ENCODE peak calls at places on chromosomes 3 and 15, in ten cellular contexts. F is NCI-H1092 treated with DMSO at 0.1 percent for 48 hours; W is GM10248; P is stimulated activated CD4-positive, alpha-beta T cell treated with anti-CD3 and anti-CD28 coated beads, Interleukin-1b, Interleukin-23, amount 100 ng/mL, for 1 hour; T is occipital lobe; S is T-helper 2 cell; M is HEK293T; Z is CD4-positive, alpha-beta T cell; I is amniotic stem cell; E is heart left ventricle. B is an unnamed sample.

GRCh38 chr15:71245588-71245987 is 130.3 kb downstream of the THSD4 start:
- DNase-seq in W (no peak), S (no peak), I (no peak), P (no peak), F (no peak), T (no peak), E (no peak), M (no peak), Z (no peak), B (no peak)

GRCh38 chr15:82535566-82536408 is 4.5 kb downstream of the RPS17 start:
- DNase-seq in T (no peak), I (no peak), W (no peak), P (no peak), E (no peak), F (no peak), S (no peak), M (no peak), Z (no peak), B (no peak)

GRCh38 chr3:128074851-128075515 is 22.7 kb downstream of the SEC61A1 start:
- DNase-seq in P (no peak), M (no peak), F (no peak), T (no peak), Z (no peak), E (no peak), S (no peak), W (no peak), I (no peak), B (no peak)

GRCh38 chr3:64509216-64509615 is 178.6 kb downstream of the ADAMTS9 start:
- DNase-seq in E (no peak), S (no peak), I (no peak), P (no peak), M (no peak), Z (no peak), T (no peak), F (no peak), W (no peak), B (no peak)

GRCh38 chr15:87949214-87949933 is 307.2 kb downstream of the NTRK3 start:
- DNase-seq in W (no peak), I (no peak), M (no peak), E (no peak), F (no peak), P (no peak), T (no peak), Z (no peak), S (no peak), B (no peak)

GRCh38 chr15:76346666-76347506 is 10.3 kb downstream of the ISL2 start:
- DNase-seq in I (no peak), S (no peak), P (no peak), E (no peak), F (no peak), M (peak; percentile 54), T (no peak), W (no peak), Z (no peak), B (no peak)

GRCh38 chr15:34209421-34210282 is at the start of gene KATNBL1:
- DNase-seq in P (peak; percentile 91), Z (peak; percentile 94), T (peak; percentile 91), M (peak; percentile 88), E (peak; percentile 99), S (peak; percentile 93), W (peak; percentile 97), I (peak; percentile 91), F (peak; percentile 87), B (peak; percentile 90)

GRCh38 chr3:24315991-24316390 is 178.7 kb downstream of the THRB start:
- DNase-seq in E (no peak), I (no peak), Z (no peak), W (no peak), M (no peak), S (no peak), T (no peak), F (no peak), P (no peak), B (no peak)

GRCh38 chr3:69934398-69934797 is 65.1 kb upstream of the SAMMSON start:
- DNase-seq in W (no peak), F (no peak), P (no peak), Z (no peak), M (no peak), I (no peak), S (no peak), T (no peak), E (no peak), B (no peak)

GRCh38 chr3:42680806-42681205 is 4.5 kb upstream of the KLHL40 start:
- DNase-seq in E (no peak), Z (no peak), T (no peak), I (no peak), P (no peak), F (no peak), S (no peak), W (no peak), M (no peak), B (no peak)

GRCh38 chr3:194355379-194355778 is 4.3 kb upstream of the CPN2 start:
- DNase-seq in Z (no peak), M (no peak), I (no peak), E (no peak), S (no peak), T (no peak), F (no peak), P (no peak), W (no peak), B (no peak)

GRCh38 chr15:38453971-38454686 is at the start of gene FAM98B:
- DNase-seq in Z (peak; percentile 82), S (peak; percentile 70), P (peak; percentile 60), M (peak; percentile 65), I (peak; percentile 64), E (peak; percentile 94), F (peak; percentile 73), W (peak; percentile 84), T (peak; percentile 86), B (peak; percentile 75)

GRCh38 chr3:15861163-15861562 is 63.4 kb upstream of the ANKRD28 start:
- DNase-seq in W (no peak), E (no peak), Z (no peak), P (no peak), F (no peak), S (no peak), M (no peak), I (no peak), T (no peak), B (no peak)

GRCh38 chr3:62686916-62687315 is 188.3 kb downstream of the CADPS start:
- DNase-seq in P (no peak), Z (no peak), M (no peak), I (no peak), F (no peak), E (no peak), W (no peak), T (no peak), S (no peak), B (no peak)

GRCh38 chr3:129927072-129927471 is 33.6 kb upstream of the TMCC1 start:
- DNase-seq in M (no peak), E (no peak), W (no peak), S (no peak), Z (no peak), I (no peak), T (no peak), F (no peak), P (no peak), B (no peak)

GRCh38 chr3:124351430-124352142 is 359.7 kb upstream of the ROPN1 start:
- DNase-seq in F (peak; percentile 76), M (peak; percentile 74), W (peak; percentile 47), T (peak; percentile 49), Z (no peak), I (peak; percentile 67), S (no peak), P (no peak), E (no peak), B (peak; percentile 31)

GRCh38 chr3:134677196-134677986 is 26.6 kb upstream of the KY start:
- DNase-seq in I (no peak), F (no peak), T (peak; percentile 26), E (no peak), W (peak; percentile 45), M (peak; percentile 57), S (no peak), Z (no peak), P (no peak), B (peak; percentile 16)

GRCh38 chr15:94968133-94968532 is 736.8 kb downstream of the MCTP2 start:
- DNase-seq in M (no peak), T (no peak), W (no peak), P (no peak), Z (no peak), I (no peak), F (no peak), S (no peak), E (peak; percentile 46), B (no peak)

GRCh38 chr15:34790121-34790520 is 5.2 kb downstream of the ACTC1 start:
- DNase-seq in S (no peak), E (no peak), P (no peak), M (no peak), Z (no peak), T (no peak), W (no peak), I (no peak), F (no peak), B (no peak)

GRCh38 chr3:106635271-106635670 is 742.0 kb upstream of the CCDC54 start:
- DNase-seq in T (no peak), M (no peak), W (no peak), P (no peak), S (no peak), E (no peak), I (peak; percentile 34), Z (no peak), F (no peak), B (no peak)

GRCh38 chr3:34807611-34808010 is 831.7 kb upstream of the ARPP21 start:
- DNase-seq in M (no peak), P (no peak), W (no peak), E (no peak), Z (no peak), T (no peak), I (no peak), S (no peak), F (no peak), B (no peak)

GRCh38 chr15:73997986-73998385 is 3.5 kb downstream of the PML start:
- DNase-seq in W (no peak), P (no peak), I (no peak), F (no peak), Z (no peak), M (no peak), S (no peak), E (no peak), T (no peak), B (no peak)

GRCh38 chr3:111747490-111747889 is 111.6 kb upstream of the PHLDB2 start:
- DNase-seq in P (no peak), E (no peak), W (no peak), M (no peak), I (no peak), F (no peak), S (no peak), T (no peak), Z (no peak), B (no peak)

GRCh38 chr15:66860844-66861243 is 158.8 kb downstream of the SMAD6 start:
- DNase-seq in S (no peak), Z (no peak), W (no peak), T (no peak), E (peak; percentile 12), F (no peak), P (no peak), M (no peak), I (no peak), B (no peak)

GRCh38 chr15:40282144-40282869 is 557 bp downstream of the ANKRD63 start:
- DNase-seq in E (peak; percentile 79), Z (peak; percentile 42), W (peak; percentile 71), M (peak; percentile 50), F (no peak), S (peak; percentile 36), P (no peak), I (no peak), T (no peak), B (no peak)

GRCh38 chr15:65085990-65086679 is 9.6 kb downstream of the KBTBD13 start:
- DNase-seq in M (peak; percentile 26), F (no peak), W (peak; percentile 53), P (no peak), E (no peak), I (no peak), T (no peak), Z (no peak), S (no peak), B (peak; percentile 49)

GRCh38 chr3:45693941-45694521 is 4.8 kb downstream of the SACM1L start:
- DNase-seq in S (peak; percentile 25), E (no peak), P (no peak), F (no peak), W (peak; percentile 26), I (no peak), Z (no peak), M (no peak), T (no peak), B (no peak)

GRCh38 chr3:32403663-32404062 is 12.0 kb downstream of the CMTM7 start:
- DNase-seq in S (no peak), E (no peak), F (peak; percentile 43), Z (no peak), P (no peak), I (no peak), T (no peak), W (no peak), M (no peak), B (no peak)

B was measured in HCT116.